ENCODE peak calls at places on chromosomes 16 and 17, in four cellular contexts. B is Right ventricle myocardium inferior, T is fibroblast of gingiva, Z is T-helper 1 cell. S is an unnamed sample.

GRCh38 chr17:68646626-68647526 is 45.7 kb upstream of the FAM20A start:
- DNase-seq in B (no peak), T (peak), Z (no peak), S (no peak)

GRCh38 chr16:66473654-66474519 is 46.8 kb downstream of the BEAN1 start:
- DNase-seq in B (no peak), T (no peak), Z (no peak), S (no peak)

GRCh38 chr17:66043419-66043818 is 148.5 kb downstream of the CEP112 start:
- DNase-seq in B (no peak), T (no peak), Z (no peak), S (no peak)

GRCh38 chr16:16171332-16171919 is 51.9 kb downstream of the ABCC6 start:
- DNase-seq in B (no peak), T (no peak), Z (no peak), S (no peak)

GRCh38 chr17:19897901-19898300 is 30.2 kb upstream of the ULK2 start:
- DNase-seq in B (no peak), T (peak), Z (no peak), S (no peak)

GRCh38 chr17:73510981-73511442 is 133.2 kb downstream of the SDK2 start:
- DNase-seq in B (no peak), T (no peak), Z (no peak), S (no peak)

GRCh38 chr17:42698736-42699414 is 16.5 kb downstream of the CNTNAP1 start:
- DNase-seq in B (no peak), T (peak), Z (no peak), S (no peak)

GRCh38 chr17:4899341-4900230 is at the start of gene C17orf107:
- DNase-seq in B (peak), T (peak), Z (peak), S (peak)

GRCh38 chr17:75124041-75124818 is 7.3 kb downstream of the NT5C start:
- DNase-seq in B (peak), T (no peak), Z (peak), S (peak)

GRCh38 chr17:66304304-66305174 is 2.1 kb downstream of the PRKCA start:
- DNase-seq in B (no peak), T (peak), Z (peak), S (no peak)

GRCh38 chr17:28509784-28510183 is 3.6 kb downstream of the FOXN1 start:
- DNase-seq in B (no peak), T (no peak), Z (no peak), S (no peak)

GRCh38 chr16:59758848-59759247 is 1024.7 kb upstream of the GOT2 start:
- DNase-seq in B (no peak), T (no peak), Z (no peak), S (no peak)

GRCh38 chr16:73170587-73170986 is 122.7 kb upstream of the ZFHX3 start:
- DNase-seq in B (no peak), T (no peak), Z (no peak), S (no peak)

GRCh38 chr17:31349454-31349853 is 28.0 kb upstream of the EVI2A start:
- DNase-seq in B (no peak), T (no peak), Z (no peak), S (no peak)

GRCh38 chr17:14919049-14919545 is 346.0 kb downstream of the PMP22 start:
- DNase-seq in B (no peak), T (no peak), Z (no peak), S (no peak)

GRCh38 chr16:85629326-85629725 is 16.2 kb downstream of the GSE1 start:
- DNase-seq in B (no peak), T (no peak), Z (no peak), S (no peak)

GRCh38 chr16:1526608-1527555 is 6.6 kb upstream of the TMEM204 start:
- DNase-seq in B (peak), T (no peak), Z (no peak), S (no peak)

GRCh38 chr17:38628441-38628840 is 22.7 kb upstream of the SRCIN1 start:
- DNase-seq in B (no peak), T (no peak), Z (no peak), S (no peak)

GRCh38 chr17:77786090-77786489 is 172.4 kb upstream of the TNRC6C start:
- DNase-seq in B (no peak), T (no peak), Z (no peak), S (no peak)

S was measured in effector CD4-positive, alpha-beta T cell.